ENCODE peak calls at places on chromosomes 12 and 14, in four cellular contexts. K is PC-3, R is fibroblast of lung, Y is pancreas. G is an unnamed sample.

GRCh38 chr14:75985618-75986438 is at the start of gene IFT43:
- DNase-seq in K (peak), R (peak), Y (peak), G (peak)

GRCh38 chr14:68335312-68335711 is 457.6 kb downstream of the ZFP36L1 start:
- DNase-seq in K (no peak), R (no peak), Y (no peak), G (no peak)

GRCh38 chr14:32648434-32648833 is 290.2 kb upstream of the NPAS3 start:
- DNase-seq in K (peak), R (peak), Y (no peak), G (no peak)

GRCh38 chr12:53195516-53196420 is 11.3 kb downstream of the ITGB7 start:
- DNase-seq in K (peak), R (no peak), Y (no peak), G (no peak)

GRCh38 chr14:85279407-85279806 is 250.5 kb upstream of the FLRT2 start:
- DNase-seq in K (no peak), R (no peak), Y (no peak), G (no peak)

GRCh38 chr12:121468451-121468850 is 68.5 kb downstream of the RNF34 start:
- DNase-seq in K (no peak), R (peak), Y (no peak), G (no peak)

GRCh38 chr12:89253483-89253882 is 98.8 kb downstream of the DUSP6 start:
- DNase-seq in K (peak), R (no peak), Y (no peak), G (no peak)

GRCh38 chr12:53600490-53601295 is 25.5 kb downstream of the ATF7 start:
- DNase-seq in K (no peak), R (no peak), Y (no peak), G (no peak)

GRCh38 chr12:20366776-20367409 is 1.4 kb upstream of the PDE3A start:
- DNase-seq in K (no peak), R (no peak), Y (no peak), G (no peak)

GRCh38 chr14:76516884-76517283 is 140.9 kb downstream of the ESRRB start:
- DNase-seq in K (no peak), R (no peak), Y (no peak), G (no peak)

GRCh38 chr12:47276253-47277070 is 196.7 kb upstream of the AMIGO2 start:
- DNase-seq in K (peak), R (peak), Y (no peak), G (no peak)

GRCh38 chr12:120810021-120810420 is 84.4 kb downstream of the ACADS start:
- DNase-seq in K (no peak), R (no peak), Y (no peak), G (no peak)

GRCh38 chr14:104685216-104685997 is 4.0 kb upstream of the INF2 start:
- DNase-seq in K (no peak), R (no peak), Y (no peak), G (no peak)

GRCh38 chr12:107125833-107126232 is 32.5 kb upstream of the CRY1 start:
- DNase-seq in K (no peak), R (no peak), Y (no peak), G (no peak)

GRCh38 chr12:40208707-40209106 is 16.1 kb upstream of the LRRK2 start:
- DNase-seq in K (no peak), R (no peak), Y (no peak), G (no peak)

GRCh38 chr14:55707365-55707804 is 127.4 kb downstream of the KTN1 start:
- DNase-seq in K (peak), R (peak), Y (no peak), G (no peak)

GRCh38 chr12:19439059-19440018 is at the start of gene AEBP2:
- DNase-seq in K (peak), R (peak), Y (peak), G (peak)

GRCh38 chr12:75564821-75565220 is 53.4 kb upstream of the KRR1 start:
- DNase-seq in K (no peak), R (no peak), Y (no peak), G (no peak)

GRCh38 chr12:52149651-52150241 is 42.1 kb downstream of the KRT80 start:
- DNase-seq in K (no peak), R (no peak), Y (no peak), G (no peak)

GRCh38 chr12:60176891-60177290 is 581.1 kb downstream of the SLC16A7 start:
- DNase-seq in K (peak), R (no peak), Y (no peak), G (no peak)

GRCh38 chr12:29148065-29148957 is 767 bp upstream of the FAR2 start:
- DNase-seq in K (peak), R (peak), Y (no peak), G (peak)

GRCh38 chr12:25387136-25388050 is 136.7 kb upstream of the KRAS start:
- DNase-seq in K (peak), R (peak), Y (peak), G (peak)
- H3K4me3 ChIP-seq in K (peak), R (peak), Y (peak), G (peak)

DNA sequence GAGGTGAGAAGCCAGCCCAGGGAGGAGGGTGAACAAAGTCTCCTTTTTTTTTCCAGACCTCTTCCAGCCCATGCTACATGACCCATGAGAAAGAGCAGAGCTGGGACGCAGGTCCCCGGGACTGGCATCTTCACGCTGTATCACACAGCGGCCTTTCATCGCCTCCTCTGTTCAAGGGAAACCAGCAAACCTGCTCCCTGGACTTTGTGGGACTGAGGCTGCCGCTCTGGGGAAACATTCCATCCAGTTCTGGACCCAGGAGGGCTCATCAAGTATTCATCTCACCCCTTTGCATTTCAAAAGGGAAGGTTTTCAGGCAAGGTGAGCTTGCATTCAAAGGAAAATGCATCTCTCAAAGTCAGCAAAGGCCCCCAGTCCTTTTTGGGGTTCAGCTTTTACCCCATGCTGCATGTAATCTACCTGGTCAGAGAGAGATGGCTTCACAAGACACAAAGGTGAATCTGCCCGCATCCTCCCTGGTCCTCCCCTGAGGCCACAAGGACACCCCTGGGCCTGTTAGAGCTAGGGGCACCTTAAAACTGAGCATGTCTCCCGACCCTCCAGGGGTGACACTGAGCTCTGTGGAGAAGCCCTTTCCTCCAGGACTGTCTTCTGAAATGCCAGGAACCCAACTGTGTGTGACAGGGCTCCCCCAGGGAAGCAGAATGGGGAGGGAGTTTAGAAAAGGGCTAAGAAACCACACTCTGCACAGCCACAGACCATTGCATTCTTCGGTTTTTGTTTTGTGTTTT is 21.2 kb upstream of the MEG3 start:
- DNase-seq in K (no peak), R (no peak), Y (no peak), G (no peak)
- H3K27ac ChIP-seq in K (no peak), R (no peak), Y (no peak), G (no peak)

GRCh38 chr12:100266163-100266801 is 597 bp downstream of the DEPDC4 start:
- DNase-seq in K (no peak), R (no peak), Y (no peak), G (no peak)

GRCh38 chr12:100266802-100267602 is at the start of the genes DEPDC4 and SCYL2:
- DNase-seq in K (peak), R (peak), Y (peak), G (peak)

GRCh38 chr12:100265732-100266131 is 1.1 kb downstream of the DEPDC4 start:
- DNase-seq in K (no peak), R (no peak), Y (no peak), G (no peak)

GRCh38 chr12:100267603-100268281 is 765 bp downstream of the SCYL2 start:
- DNase-seq in K (peak), R (peak), Y (no peak), G (no peak)

GRCh38 chr12:100268835-100269564 is 2.0 kb downstream of the SCYL2 start:
- DNase-seq in K (peak), R (peak), Y (no peak), G (no peak)
- H3K4me3 ChIP-seq in K (peak), R (peak), Y (peak), G (peak)

DNA sequence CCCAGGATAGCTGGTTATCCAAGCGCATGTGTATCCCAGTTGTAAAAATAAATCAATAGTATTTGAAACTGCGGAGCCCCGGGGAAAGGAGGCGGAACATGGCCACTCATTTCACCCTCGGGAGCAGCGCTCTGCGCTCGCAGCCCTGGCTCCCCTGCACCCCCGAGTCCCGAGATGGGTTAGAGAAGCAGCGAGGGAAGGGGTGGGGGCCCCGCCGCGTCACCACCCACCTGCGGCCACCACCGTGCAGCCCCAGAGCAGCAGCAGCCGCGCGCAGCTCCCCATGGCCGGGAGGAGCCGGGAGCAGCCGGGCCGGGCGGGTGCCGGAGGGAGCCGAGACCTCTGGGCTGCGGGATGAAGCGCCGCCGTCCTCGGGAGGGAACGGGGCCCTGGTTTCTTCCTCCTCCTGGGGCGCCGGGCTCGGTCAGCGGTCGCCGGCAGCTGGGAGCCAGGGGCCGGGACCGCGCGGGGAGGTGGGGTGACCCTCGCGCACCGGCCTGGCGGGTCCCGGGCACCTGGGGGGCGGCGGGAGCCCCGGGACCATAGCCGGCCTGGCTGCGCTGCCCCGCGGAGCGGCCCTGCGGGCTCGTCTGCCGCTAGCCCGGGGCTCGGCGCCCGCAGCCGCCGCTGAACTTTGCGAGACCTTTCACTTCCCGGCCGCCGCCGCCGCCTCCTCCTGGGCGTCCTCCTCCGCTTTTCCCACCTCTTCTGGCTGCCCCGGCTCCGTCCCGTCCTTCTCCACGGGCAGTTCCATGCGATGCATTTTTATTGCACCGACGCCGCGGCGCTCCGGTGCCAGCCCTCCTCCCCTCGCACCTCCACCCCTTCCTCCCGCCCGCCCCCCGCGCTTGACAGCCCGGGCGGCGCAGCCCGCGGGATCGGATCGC is at the start of gene NTN4:
- DNase-seq in K (peak), R (no peak), Y (peak), G (peak)
- H3K27ac ChIP-seq in K (peak), R (peak), Y (peak), G (peak)

DNA sequence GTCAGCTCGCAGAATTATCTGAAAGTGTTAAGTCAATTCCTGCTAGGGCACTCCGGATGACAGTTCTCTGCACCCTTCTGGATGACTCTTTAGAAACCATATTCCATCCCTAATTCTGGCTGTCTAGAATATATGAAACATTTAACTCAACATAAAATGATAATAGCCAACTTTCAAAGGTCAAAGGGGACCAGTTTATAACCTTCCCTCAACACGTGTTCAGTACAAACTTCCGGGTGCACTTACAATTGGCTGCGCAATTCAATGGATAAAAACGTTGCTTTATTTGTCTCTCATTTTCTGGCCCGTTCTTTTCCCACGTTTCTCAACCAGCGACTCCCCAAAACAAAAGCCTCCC is 1.3 kb downstream of the SBNO1 start:
- DNase-seq in K (peak), R (no peak), Y (no peak), G (no peak)
- H3K4me3 ChIP-seq in K (peak), R (peak), Y (peak), G (peak)

GRCh38 chr12:124333724-124334123 is 38.8 kb downstream of the RFLNA start:
- DNase-seq in K (no peak), R (no peak), Y (peak), G (no peak)

GRCh38 chr12:124334266-124334665 is 39.4 kb downstream of the RFLNA start:
- DNase-seq in K (no peak), R (no peak), Y (peak), G (no peak)

GRCh38 chr12:124335426-124336183 is 40.7 kb downstream of the RFLNA start:
- DNase-seq in K (no peak), R (no peak), Y (peak), G (no peak)

GRCh38 chr12:124336184-124336437 is 41.2 kb downstream of the RFLNA start:
- DNase-seq in K (no peak), R (no peak), Y (no peak), G (no peak)

DNA sequence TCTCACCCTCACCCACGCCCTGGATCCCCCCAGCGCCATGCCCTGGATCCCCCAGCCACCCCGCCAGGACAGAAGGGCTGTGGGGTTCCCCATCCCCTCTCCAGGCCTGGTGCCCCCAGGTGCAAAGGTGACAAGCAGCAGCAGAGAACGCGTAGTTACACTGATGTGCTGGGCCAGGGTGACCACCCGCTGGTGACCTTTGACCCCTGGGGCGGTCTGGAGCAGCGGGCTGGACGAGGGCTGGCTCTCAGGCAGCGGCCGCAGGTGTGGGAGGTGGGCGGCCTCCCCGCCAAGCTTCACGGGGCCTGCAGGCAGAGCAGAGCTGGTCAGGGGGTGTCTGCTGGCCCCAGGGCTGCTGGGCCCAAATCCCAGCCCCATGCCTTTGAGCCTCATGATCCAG is 40.1 kb downstream of the RFLNA start:
- DNase-seq in K (no peak), R (no peak), Y (no peak), G (no peak)
- H3K27ac ChIP-seq in K (no peak), R (no peak), Y (no peak), G (no peak)

G was measured in left ventricle myocardium inferior.